ENCODE peak calls at places on chromosome 6, in seven cellular contexts. Q, T, P, U, L, C and I are unnamed samples.
A peak's percentile ranks its signal among the peaks of the same experiment; 100 is the strongest.

GRCh38 chr6:30238178-30238795 is 25.1 kb upstream of the TRIM26 start:
- DNase-seq in T (peak; percentile 28), Q (peak; percentile 4), P (peak; percentile 42), L (no peak), C (no peak), U (no peak), I (no peak)

GRCh38 chr6:21064716-21065340 is 528.7 kb upstream of the SOX4 start:
- DNase-seq in C (no peak), U (no peak), P (peak; percentile 72), Q (peak; percentile 55), L (no peak), T (no peak), I (no peak)

GRCh38 chr6:69162811-69163210 is 527.7 kb downstream of the ADGRB3 start:
- DNase-seq in C (no peak), T (peak; percentile 94), P (no peak), Q (peak; percentile 29), L (no peak), U (no peak), I (no peak)

GRCh38 chr6:70700922-70701876 is 33.5 kb downstream of the SMAP1 start:
- DNase-seq in L (no peak), P (no peak), T (no peak), Q (no peak), U (peak; percentile 57), C (no peak), I (no peak)

GRCh38 chr6:44828780-44829179 is 441.3 kb downstream of the CDC5L start:
- DNase-seq in U (no peak), Q (no peak), T (no peak), C (no peak), L (no peak), P (no peak), I (no peak)

GRCh38 chr6:15730442-15730841 is 67.6 kb upstream of the DTNBP1 start:
- DNase-seq in Q (no peak), T (no peak), L (no peak), C (no peak), U (no peak), P (no peak), I (no peak)

GRCh38 chr6:148999921-149000589 is 253.2 kb downstream of the UST start:
- DNase-seq in Q (peak; percentile 85), P (peak; percentile 88), C (no peak), L (no peak), U (peak; percentile 75), T (peak; percentile 88), I (no peak)

GRCh38 chr6:11606287-11606686 is 68.7 kb downstream of the TMEM170B start:
- DNase-seq in C (no peak), P (no peak), Q (no peak), U (no peak), T (peak; percentile 32), L (no peak), I (no peak)

GRCh38 chr6:166560222-166560621 is 26.3 kb downstream of the RAMACL start:
- DNase-seq in C (no peak), P (no peak), Q (no peak), L (no peak), U (no peak), T (no peak), I (no peak)

GRCh38 chr6:166559662-166560061 is 26.8 kb downstream of the RAMACL start:
- DNase-seq in C (no peak), U (no peak), Q (no peak), T (no peak), L (no peak), P (no peak), I (no peak)

GRCh38 chr6:166556871-166557322 is 29.6 kb downstream of the RAMACL start:
- DNase-seq in L (peak; percentile 79), C (no peak), P (peak; percentile 88), Q (peak; percentile 93), U (peak; percentile 87), T (peak; percentile 92), I (peak; percentile 86)

GRCh38 chr6:166558156-166559025 is 28.1 kb downstream of the RAMACL start:
- DNase-seq in U (no peak), Q (peak; percentile 79), C (no peak), T (no peak), P (no peak), L (no peak), I (no peak)

GRCh38 chr6:166559211-166559610 is 27.3 kb downstream of the RAMACL start:
- DNase-seq in P (peak; percentile 77), C (no peak), T (peak; percentile 45), U (no peak), Q (peak; percentile 86), L (no peak), I (no peak)
- H3K4me3 ChIP-seq in P (no peak overlapping the region), C (no peak overlapping the region), T (no peak overlapping the region), U (no peak overlapping the region), Q (no peak overlapping the region), L (no peak overlapping the region), I (no peak overlapping the region)

GRCh38 chr6:40721252-40721936 is 134.2 kb upstream of the LRFN2 start:
- DNase-seq in C (no peak), U (no peak), L (no peak), Q (no peak), T (no peak), P (no peak), I (no peak)

GRCh38 chr6:40722553-40723258 is 135.5 kb upstream of the LRFN2 start:
- DNase-seq in T (no peak), U (no peak), Q (no peak), L (no peak), C (no peak), P (no peak), I (no peak)

GRCh38 chr6:40725390-40725789 is 138.2 kb upstream of the LRFN2 start:
- DNase-seq in C (no peak), P (no peak), L (no peak), Q (no peak), T (no peak), U (no peak), I (no peak)

GRCh38 chr6:40722081-40722480 is 134.9 kb upstream of the LRFN2 start:
- DNase-seq in U (no peak), L (no peak), P (no peak), C (no peak), T (no peak), Q (no peak), I (no peak)

GRCh38 chr6:40723967-40724366 is 136.8 kb upstream of the LRFN2 start:
- DNase-seq in L (no peak), T (no peak), U (no peak), C (no peak), Q (no peak), P (no peak), I (peak; percentile 5)
- TF ChIP-seq CTCF in L (no peak), T (no peak), U (no peak), C (no peak), Q (no peak), P (no peak), I (no peak)

DNA sequence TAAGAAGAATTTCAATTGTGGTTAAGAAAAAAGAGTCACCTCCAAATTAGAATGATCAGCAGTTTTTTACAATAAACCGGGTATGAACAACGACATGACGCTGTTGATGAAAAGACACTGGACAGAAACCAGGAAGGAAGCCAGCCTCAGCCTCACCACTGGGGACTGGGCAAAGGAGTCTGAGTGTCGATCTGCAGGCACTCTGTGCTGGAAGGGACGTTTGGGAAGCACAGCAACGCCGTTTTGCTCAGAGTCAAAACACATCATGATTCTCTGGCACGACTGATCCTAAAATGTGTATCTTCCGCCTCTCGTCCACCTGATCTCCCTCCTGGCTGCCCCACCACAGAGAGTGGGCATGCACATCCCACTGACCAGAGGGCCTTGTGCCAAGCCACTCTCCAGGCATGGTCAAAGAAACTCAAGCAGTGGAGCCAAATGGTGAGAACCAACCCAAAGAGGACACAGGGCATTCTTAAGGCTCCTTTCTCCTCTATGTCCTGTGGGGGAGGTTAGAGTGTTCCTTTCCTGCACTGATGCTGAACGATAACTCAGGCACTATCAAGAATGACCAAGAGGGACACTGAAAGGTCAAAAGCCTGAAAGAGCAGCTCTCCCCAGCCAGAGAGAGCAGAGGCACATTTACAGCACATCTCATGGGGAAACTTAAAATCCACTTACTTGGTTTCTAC is 68.8 kb downstream of the AGPAT4 start:
- DNase-seq in P (no peak), Q (peak; percentile 63), C (no peak), T (no peak), U (no peak), L (no peak), I (no peak)
- H3K4me3 ChIP-seq in P (no peak overlapping the region), Q (no peak overlapping the region), C (no peak overlapping the region), T (no peak overlapping the region), U (no peak overlapping the region), L (no peak overlapping the region), I (no peak overlapping the region)

GRCh38 chr6:118288355-118289124 is 259.6 kb upstream of the PLN start:
- DNase-seq in T (peak; percentile 58), C (no peak), Q (peak; percentile 21), P (peak; percentile 16), U (no peak), L (no peak), I (no peak)
- TF ChIP-seq CTCF in T (peak; percentile 43), C (no peak), Q (no peak), P (peak; percentile 11), U (peak; percentile 42), L (no peak), I (peak; percentile 44)

GRCh38 chr6:106092279-106092678 is 6.1 kb downstream of the PRDM1 start:
- DNase-seq in C (no peak), U (no peak), L (no peak), Q (no peak), P (no peak), T (no peak), I (no peak)

GRCh38 chr6:106085687-106085983 is 501 bp upstream of the PRDM1 start:
- DNase-seq in Q (no peak), L (no peak), C (no peak), T (peak; percentile 53), P (no peak), U (no peak), I (no peak)

GRCh38 chr6:106087548-106088325 is 1.6 kb downstream of the PRDM1 start:
- DNase-seq in P (peak; percentile 62), Q (peak; percentile 80), L (no peak), U (peak; percentile 23), T (peak; percentile 90), C (no peak), I (peak; percentile 61)

GRCh38 chr6:106085984-106086832 is at the start of gene PRDM1:
- DNase-seq in T (peak; percentile 61), C (peak; percentile 44), Q (peak; percentile 62), P (peak; percentile 45), L (peak; percentile 96), U (peak; percentile 71), I (peak; percentile 47)

DNA sequence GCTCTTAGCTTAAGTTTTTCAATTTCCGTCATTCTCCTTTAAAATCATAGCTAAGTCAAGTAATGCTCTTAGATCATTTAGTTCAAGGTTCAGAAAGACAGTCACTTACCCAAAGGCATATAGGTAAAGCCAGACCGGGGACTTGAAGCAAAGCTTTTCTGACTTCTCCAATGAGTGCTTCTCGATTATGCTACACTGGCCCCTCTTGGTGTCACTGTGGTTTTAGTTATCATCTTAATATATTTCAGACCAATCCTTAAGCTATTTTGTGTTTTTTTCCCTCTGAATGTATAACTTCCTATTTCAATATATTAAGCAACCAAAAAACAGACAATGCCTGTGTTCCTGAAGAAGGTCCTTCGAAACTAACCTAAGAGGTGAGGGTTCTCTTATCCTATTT is 3.8 kb downstream of the PRDM1 start:
- DNase-seq in Q (no peak), T (peak; percentile 75), L (no peak), P (peak; percentile 42), C (no peak), U (no peak), I (peak; percentile 43)
- H3K4me3 ChIP-seq in Q (peak overlapping the region; percentile 27), T (peak overlapping the region; percentile 83), L (no peak overlapping the region), P (no peak overlapping the region), C (no peak overlapping the region), U (peak overlapping the region; percentile 66), I (peak overlapping the region; percentile 74)

GRCh38 chr6:22519237-22519636 is 50.1 kb upstream of the HDGFL1 start:
- DNase-seq in T (no peak), P (no peak), L (no peak), U (no peak), Q (no peak), C (no peak), I (no peak)
- TF ChIP-seq CTCF in T (no peak), P (no peak), L (no peak), U (no peak), Q (no peak), C (no peak), I (no peak)